ENCODE peak calls at places on chromosomes 6 and 20, in four cellular contexts. M, T, C and P are unnamed samples.

GRCh38 chr20:4763776-4764525 is 42.2 kb downstream of the PRND start:
- DNase-seq in C (no peak), T (no peak), M (no peak), P (no peak)

GRCh38 chr20:58708246-58708931 is 15.8 kb downstream of the NPEPL1 start:
- DNase-seq in T (no peak), C (no peak), M (no peak), P (no peak)

GRCh38 chr6:152598421-152598820 is 38.7 kb downstream of the SYNE1 start:
- DNase-seq in M (peak; percentile 13), C (no peak), T (no peak), P (no peak)

GRCh38 chr6:127073222-127073621 is 45.2 kb upstream of the RSPO3 start:
- DNase-seq in C (no peak), T (no peak), M (peak; percentile 7), P (no peak)

GRCh38 chr6:30188541-30188940 is 24.7 kb downstream of the TRIM26 start:
- DNase-seq in C (no peak), M (no peak), T (no peak), P (no peak)

GRCh38 chr20:40506567-40506966 is 182.5 kb downstream of the MAFB start:
- DNase-seq in C (peak; percentile 97), M (peak; percentile 80), T (peak; percentile 35), P (peak; percentile 34)

GRCh38 chr6:53718597-53719460 is 53.3 kb upstream of the KLHL31 start:
- DNase-seq in T (peak; percentile 65), M (peak; percentile 75), C (peak; percentile 32), P (peak; percentile 74)

GRCh38 chr6:12348530-12349511 is 58.7 kb downstream of the EDN1 start:
- DNase-seq in T (no peak), C (peak; percentile 96), M (peak; percentile 82), P (peak; percentile 61)

GRCh38 chr6:42520786-42521607 is 42.8 kb upstream of the UBR2 start:
- DNase-seq in M (peak; percentile 80), T (no peak), C (peak; percentile 19), P (no peak)

GRCh38 chr6:134148566-134148965 is 96.1 kb upstream of the SLC2A12 start:
- DNase-seq in M (no peak), C (no peak), T (no peak), P (no peak)
- H3K9me1 ChIP-seq in M (peaks cover 2% of the 10 kb centered on the region), C (no peaks in the 10 kb centered on the region), T (no peaks in the 10 kb centered on the region), P (no peaks in the 10 kb centered on the region)

DNA sequence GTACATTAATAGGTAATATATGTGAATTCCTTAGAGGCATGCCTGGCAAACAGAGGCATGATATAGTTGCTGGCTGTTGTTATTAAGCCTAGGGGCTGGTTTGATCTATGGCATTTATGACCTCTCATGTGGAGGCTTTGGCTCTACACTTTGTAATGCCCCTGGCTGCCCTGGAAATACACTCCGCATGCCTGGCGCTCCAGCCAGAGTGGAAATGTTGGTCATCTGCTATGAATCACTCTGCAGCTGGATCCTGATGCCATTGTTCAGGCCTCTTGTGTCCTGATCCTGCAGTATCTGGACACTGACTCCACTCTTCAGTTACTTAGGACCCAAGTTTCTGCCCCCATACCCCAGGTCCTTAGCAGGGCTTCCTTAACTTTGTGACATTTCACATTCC is 200.5 kb upstream of the PCSK2 start:
- DNase-seq in M (peak; percentile 43), T (no peak), C (no peak), P (no peak)
- H3K9me1 ChIP-seq in M (peaks cover 2% of the 10 kb centered on the region), T (no peaks in the 10 kb centered on the region), C (no peaks in the 10 kb centered on the region), P (no peaks in the 10 kb centered on the region)

GRCh38 chr6:134094436-134094835 is 42.0 kb upstream of the SLC2A12 start:
- DNase-seq in T (no peak), M (no peak), C (no peak), P (no peak)
- H3K9me1 ChIP-seq in T (no peaks in the 10 kb centered on the region), M (no peaks in the 10 kb centered on the region), C (no peaks in the 10 kb centered on the region), P (no peaks in the 10 kb centered on the region)

GRCh38 chr6:150004783-150005717 is 20.3 kb downstream of the RAET1L start:
- DNase-seq in C (peak; percentile 11), M (peak; percentile 80), T (peak; percentile 97), P (peak; percentile 89)

GRCh38 chr6:150005761-150006651 is 19.3 kb downstream of the RAET1L start:
- DNase-seq in C (no peak), T (peak; percentile 20), M (no peak), P (no peak)

GRCh38 chr6:150008588-150008987 is 16.7 kb downstream of the RAET1L start:
- DNase-seq in M (no peak), T (peak; percentile 59), C (no peak), P (no peak)

GRCh38 chr6:150004101-150004782 is 21.1 kb downstream of the RAET1L start:
- DNase-seq in C (no peak), M (no peak), T (no peak), P (no peak)

GRCh38 chr6:150006961-150007464 is 18.3 kb downstream of the RAET1L start:
- DNase-seq in M (peak; percentile 13), C (no peak), T (peak; percentile 60), P (no peak)
- H3K9me1 ChIP-seq in M (no peaks in the 10 kb centered on the region), C (no peaks in the 10 kb centered on the region), T (peaks cover 5% of the 10 kb centered on the region), P (no peaks in the 10 kb centered on the region)

DNA sequence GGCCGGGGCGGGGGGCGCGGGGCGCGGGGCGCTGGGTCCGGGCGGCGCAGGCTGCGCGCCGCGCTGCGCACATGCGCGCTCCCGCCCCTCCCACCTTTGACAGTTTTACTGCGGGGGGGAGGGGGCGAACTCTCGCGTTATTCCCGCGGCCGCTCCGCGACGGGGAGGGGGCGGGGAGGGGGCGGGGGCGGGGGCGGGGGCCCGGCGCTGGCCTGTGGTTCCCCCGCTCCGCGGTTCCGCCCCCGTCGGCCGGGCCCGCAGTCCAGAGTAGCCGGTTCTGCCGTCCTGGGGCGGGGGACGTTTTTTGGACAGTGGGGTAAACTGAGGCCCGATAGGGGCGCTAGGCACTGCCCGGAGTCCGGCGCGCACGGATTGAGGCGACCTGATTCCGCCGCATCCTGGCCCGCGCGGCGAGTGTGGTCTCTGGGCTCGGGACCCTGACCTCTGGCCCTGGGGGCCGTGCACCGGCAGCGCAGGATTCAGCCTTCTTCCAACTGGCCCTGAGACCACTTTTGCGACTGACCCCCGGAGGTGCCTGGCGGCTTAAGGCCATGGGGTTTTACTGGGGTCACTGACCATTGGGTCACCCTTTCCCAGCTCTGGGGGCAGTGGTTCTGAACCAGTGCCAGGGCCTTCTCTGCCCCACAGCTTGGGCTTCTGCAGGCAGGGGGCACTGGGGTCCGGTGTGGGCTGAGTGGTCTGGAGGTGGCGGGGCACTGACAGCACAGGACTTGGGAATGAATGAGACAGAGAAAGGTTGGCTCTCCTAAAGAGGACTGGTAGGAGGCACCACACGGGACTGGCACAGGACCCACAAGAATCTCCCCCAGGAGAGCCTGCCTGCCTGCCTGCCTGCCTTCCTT is at the start of gene ZNF512B:
- DNase-seq in C (no peak), M (peak; percentile 50), T (peak; percentile 84), P (no peak)
- H3K9me1 ChIP-seq in C (no peaks in the 10 kb centered on the region), M (peaks cover 7% of the 10 kb centered on the region), T (no peaks in the 10 kb centered on the region), P (no peaks in the 10 kb centered on the region)

DNA sequence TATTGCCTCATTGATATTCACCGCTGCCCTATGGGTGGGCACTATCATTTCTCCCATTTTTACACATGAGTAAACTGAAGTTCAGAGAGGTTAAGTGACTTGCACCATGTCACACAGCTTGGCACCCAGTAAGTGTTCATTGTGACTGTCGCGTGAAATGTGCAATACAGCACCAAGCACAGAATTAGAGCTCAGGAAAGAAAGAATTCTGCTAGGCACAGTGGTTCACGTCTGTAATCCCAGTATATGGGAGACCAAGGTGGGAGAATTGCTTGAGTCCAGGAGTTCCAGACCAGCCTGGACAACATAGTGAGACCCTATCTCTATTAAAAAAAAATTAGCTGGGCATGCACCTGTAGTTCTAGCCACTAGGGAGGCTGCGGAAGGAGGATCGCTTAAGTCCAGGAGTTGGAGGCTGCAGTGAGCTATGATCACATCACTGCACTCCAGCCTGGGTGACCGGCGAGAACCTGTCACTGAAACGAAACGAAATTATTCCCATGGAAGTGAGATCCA is 626 bp downstream of the SLC13A3 start:
- DNase-seq in C (no peak), M (no peak), T (no peak), P (no peak)
- H3K9me1 ChIP-seq in C (no peaks in the 10 kb centered on the region), M (no peaks in the 10 kb centered on the region), T (no peaks in the 10 kb centered on the region), P (no peaks in the 10 kb centered on the region)

DNA sequence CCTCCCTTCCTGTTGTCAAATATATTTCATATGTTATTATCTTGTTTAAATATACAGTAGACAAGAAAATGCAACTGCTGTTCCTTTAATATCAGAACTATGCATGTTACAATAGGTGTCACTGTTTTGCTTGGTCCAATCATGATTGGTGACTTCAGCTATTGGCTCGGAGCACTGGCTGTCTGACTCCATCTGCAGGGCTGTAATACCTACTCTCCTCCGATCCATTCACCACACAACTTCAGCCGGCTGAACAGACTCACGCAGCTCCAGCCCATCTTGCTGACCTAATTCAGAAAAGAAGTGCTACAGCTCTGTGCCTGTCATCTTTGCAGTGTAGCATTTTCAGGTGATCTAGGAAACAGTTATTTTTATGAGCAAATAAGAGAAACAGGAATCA is at the start of gene BTBD3:
- DNase-seq in C (no peak), M (peak; percentile 79), T (peak; percentile 1), P (peak; percentile 86)
- H3K9me1 ChIP-seq in C (no peaks in the 10 kb centered on the region), M (peaks cover 3% of the 10 kb centered on the region), T (no peaks in the 10 kb centered on the region), P (no peaks in the 10 kb centered on the region)

DNA sequence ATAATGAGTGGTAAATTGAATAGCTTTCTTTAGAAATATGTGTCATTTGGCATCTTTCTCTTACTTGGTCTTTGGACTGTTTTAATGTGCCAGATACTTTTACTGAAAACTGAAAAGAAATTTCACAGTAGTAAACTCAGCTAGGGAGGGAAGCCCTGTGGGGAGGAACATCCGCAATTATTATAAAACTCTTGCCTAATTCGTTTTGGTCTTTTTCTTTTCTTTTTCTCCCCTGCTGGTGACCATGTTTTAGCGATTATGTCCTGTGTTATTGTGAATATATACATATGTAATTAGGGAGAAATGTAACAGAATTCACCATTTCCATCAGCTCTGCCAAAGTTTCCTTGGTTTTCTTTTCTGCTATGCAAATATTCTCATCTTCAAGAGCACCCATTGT is 1.7 kb downstream of the DOK5 start:
- DNase-seq in C (no peak), T (no peak), M (no peak), P (no peak)
- H3K9me1 ChIP-seq in C (no peaks in the 10 kb centered on the region), T (no peaks in the 10 kb centered on the region), M (no peaks in the 10 kb centered on the region), P (no peaks in the 10 kb centered on the region)